ENCODE peak calls at places on chromosomes 11 and 22, in seven cellular contexts. X is GM12892, A is transverse colon, R is endothelial cell of umbilical vein, K is sigmoid colon, B is stomach, M is breast epithelium. P is an unnamed sample.

GRCh38 chr11:5618807-5619206 is 6.0 kb upstream of the TRIM34 start:
- DNase-seq in X (no peak), A (no peak), R (peak; percentile 43), K (no peak), B (no peak), M (no peak), P (no peak)

GRCh38 chr11:122258446-122258994 is 142.5 kb upstream of the BLID start:
- DNase-seq in X (no peak), A (no peak), R (no peak), K (no peak), B (no peak), M (no peak), P (no peak)

GRCh38 chr11:87359401-87359800 is 321.7 kb downstream of the TMEM135 start:
- DNase-seq in X (no peak), A (peak; percentile 45), R (no peak), K (no peak), B (no peak), M (no peak), P (no peak)

GRCh38 chr11:115626414-115626813 is 122.2 kb upstream of the CADM1 start:
- DNase-seq in X (no peak), A (no peak), R (no peak), K (no peak), B (no peak), M (no peak), P (no peak)

GRCh38 chr11:17646451-17647145 is 72.8 kb upstream of the MYOD1 start:
- DNase-seq in X (no peak), A (no peak), R (no peak), K (no peak), B (no peak), M (no peak), P (no peak)

GRCh38 chr22:47204002-47204979 is 441.8 kb downstream of the TBC1D22A start:
- DNase-seq in X (no peak), A (no peak), R (no peak), K (peak; percentile 72), B (peak; percentile 22), M (peak; percentile 48), P (no peak)

GRCh38 chr22:19951351-19951750 is 9.7 kb upstream of the TXNRD2 start:
- DNase-seq in X (no peak), A (no peak), R (no peak), K (no peak), B (no peak), M (no peak), P (no peak)

GRCh38 chr11:2237457-2238238 is 32.7 kb downstream of the ASCL2 start:
- DNase-seq in X (no peak), A (no peak), R (no peak), K (peak; percentile 27), B (no peak), M (peak; percentile 38), P (no peak)

GRCh38 chr22:35575116-35575748 is 34.6 kb downstream of the RASD2 start:
- DNase-seq in X (no peak), A (no peak), R (no peak), K (no peak), B (no peak), M (no peak), P (no peak)

GRCh38 chr11:15920856-15921629 is 435.3 kb downstream of the SOX6 start:
- DNase-seq in X (no peak), A (no peak), R (no peak), K (no peak), B (no peak), M (no peak), P (no peak)

GRCh38 chr11:36216061-36216615 is 73.1 kb downstream of the COMMD9 start:
- DNase-seq in X (no peak), A (no peak), R (no peak), K (no peak), B (no peak), M (no peak), P (no peak)

GRCh38 chr11:88087281-88087680 is 88.0 kb downstream of the RAB38 start:
- DNase-seq in X (no peak), A (no peak), R (no peak), K (no peak), B (no peak), M (no peak), P (no peak)

GRCh38 chr11:31809857-31810778 is 1.0 kb downstream of the PAX6 start:
- DNase-seq in X (no peak), A (no peak), R (peak; percentile 50), K (peak; percentile 61), B (no peak), M (peak; percentile 53), P (no peak)

GRCh38 chr11:116960916-116961315 is 123.5 kb upstream of the APOA1 start:
- DNase-seq in X (no peak), A (no peak), R (peak; percentile 23), K (no peak), B (no peak), M (no peak), P (no peak)

GRCh38 chr22:48288541-48288940 is 1526.1 kb downstream of the TBC1D22A start:
- DNase-seq in X (no peak), A (no peak), R (no peak), K (no peak), B (no peak), M (no peak), P (no peak)

GRCh38 chr11:59173080-59173963 is 1.4 kb downstream of the DTX4 start:
- DNase-seq in X (no peak), A (peak; percentile 41), R (no peak), K (no peak), B (peak; percentile 35), M (no peak), P (no peak)

GRCh38 chr11:59172345-59173079 is 580 bp downstream of the DTX4 start:
- DNase-seq in X (peak; percentile 39), A (peak; percentile 52), R (no peak), K (no peak), B (peak; percentile 29), M (no peak), P (peak; percentile 56)

GRCh38 chr11:59173964-59174663 is 2.2 kb downstream of the DTX4 start:
- DNase-seq in X (no peak), A (peak; percentile 88), R (no peak), K (peak; percentile 74), B (peak; percentile 73), M (no peak), P (no peak)

GRCh38 chr11:59174664-59175033 is 2.7 kb downstream of the DTX4 start:
- DNase-seq in X (no peak), A (peak; percentile 70), R (no peak), K (no peak), B (peak; percentile 43), M (no peak), P (no peak)

DNA sequence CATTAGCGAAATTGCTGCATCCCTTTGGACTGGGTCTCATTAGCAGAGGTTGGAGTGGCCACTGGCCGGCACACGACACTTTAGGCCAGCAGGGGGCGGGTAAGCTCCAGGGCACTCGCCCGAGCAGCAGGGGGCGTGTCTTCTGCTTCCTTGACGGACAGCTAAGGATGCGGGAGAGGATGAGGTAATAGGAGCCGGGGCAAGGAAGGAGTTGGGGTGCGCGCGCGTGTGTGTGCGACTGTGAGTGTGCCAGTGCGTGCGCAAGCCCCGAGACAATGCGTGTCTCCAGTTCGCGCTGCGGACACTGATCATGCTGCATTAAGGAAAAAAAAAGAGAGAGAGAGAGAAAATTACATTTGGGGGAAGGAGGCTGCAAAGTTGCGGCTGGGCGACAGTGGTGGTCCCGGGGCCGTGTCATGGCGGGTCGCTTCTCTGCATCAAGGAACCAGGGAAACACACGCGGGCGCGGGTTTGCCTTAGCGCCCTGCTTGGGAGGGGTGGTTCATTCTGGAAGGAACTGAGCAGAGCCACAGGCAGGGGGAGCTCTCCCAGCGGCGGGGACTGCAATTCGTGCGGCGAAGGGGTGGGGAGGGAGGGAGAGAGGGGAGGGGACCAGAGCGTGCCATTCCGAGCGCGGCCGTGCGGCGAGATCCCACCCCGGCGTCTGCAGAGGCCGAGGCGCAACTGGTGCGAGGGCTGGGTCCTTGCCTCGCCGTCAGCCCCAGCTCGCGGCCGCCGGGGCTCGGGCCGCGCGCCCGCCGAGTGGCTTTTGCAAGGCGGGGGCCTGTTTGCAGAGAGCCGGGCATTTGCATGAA is at the start of gene DTX4:
- DNase-seq in X (peak; percentile 78), A (peak; percentile 95), R (peak; percentile 87), K (peak; percentile 96), B (peak; percentile 96), M (peak; percentile 88), P (peak; percentile 79)
- TF ChIP-seq POLR2AphosphoS5 in X (no peak), A (peak; percentile 64), R (no peak), K (no peak), B (peak; percentile 75), M (no peak), P (peak; percentile 47)

GRCh38 chr22:43142881-43143562 is at the start of gene MCAT:
- DNase-seq in X (peak; percentile 93), A (peak; percentile 90), R (peak; percentile 76), K (peak; percentile 91), B (peak; percentile 90), M (peak; percentile 77), P (peak; percentile 92)
- TF ChIP-seq POLR2A in X (peak; percentile 78), A (peak; percentile 54), R (peak; percentile 43), K (peak; percentile 47), B (no peak), M (peak; percentile 20), P (peak; percentile 62)

DNA sequence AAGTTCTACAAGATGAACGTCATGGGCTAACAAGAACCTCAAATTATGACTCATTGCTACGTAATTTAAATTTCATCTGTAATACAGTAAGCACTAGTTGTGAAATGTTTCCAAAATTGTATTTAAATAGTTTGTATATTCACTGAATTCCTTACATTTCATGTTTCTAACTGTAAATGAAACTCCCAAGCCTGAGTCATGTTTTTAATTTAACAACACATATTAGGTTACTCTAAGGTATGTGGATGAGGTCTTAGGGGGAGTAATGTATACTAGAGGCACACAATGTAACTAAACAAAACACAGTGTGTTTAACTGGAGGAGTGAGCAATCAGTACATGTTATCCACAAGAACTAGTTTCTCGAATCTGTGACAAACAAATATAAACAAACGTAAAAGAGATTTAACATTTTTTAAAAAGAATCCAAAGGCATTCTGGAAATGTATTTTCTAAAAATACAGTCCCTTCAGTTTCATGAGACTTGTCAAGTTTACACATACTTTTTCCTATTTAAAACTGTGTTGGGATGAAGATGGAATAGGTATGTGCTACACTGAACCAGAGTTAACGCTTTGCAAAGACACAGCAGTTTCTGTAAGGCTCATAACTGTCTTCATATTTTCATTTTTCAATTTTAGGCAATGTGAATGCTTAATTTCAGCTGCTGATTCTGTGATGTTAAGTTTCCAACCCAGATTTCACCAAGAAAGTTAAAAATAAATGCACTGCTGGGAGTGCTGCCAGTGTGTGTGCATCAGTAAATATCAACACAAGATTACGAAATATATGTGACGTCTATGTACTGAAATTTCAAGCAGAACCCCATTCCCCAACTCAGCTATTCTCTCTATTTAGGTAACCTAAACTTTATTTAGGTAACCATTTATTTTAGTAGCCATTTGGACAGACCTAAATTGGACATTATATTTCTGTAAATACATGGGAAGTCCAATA is 52.6 kb downstream of the PITPNB start:
- DNase-seq in X (no peak), A (no peak), R (peak; percentile 33), K (peak; percentile 89), B (peak; percentile 33), M (no peak), P (no peak)
- TF ChIP-seq POLR2AphosphoS5 in X (no peak), A (no peak), R (no peak), K (no peak), B (peak; percentile 14), M (no peak), P (no peak)

GRCh38 chr11:28756977-28757376 is 648.8 kb downstream of the METTL15 start:
- DNase-seq in X (no peak), A (no peak), R (peak; percentile 83), K (no peak), B (no peak), M (no peak), P (no peak)
- TF ChIP-seq POLR2A in X (no peak), A (no peak), R (no peak), K (no peak), B (no peak), M (no peak), P (no peak)

GRCh38 chr11:78277314-78277994 is 88.7 kb downstream of the USP35 start:
- DNase-seq in X (no peak), A (peak; percentile 77), R (peak; percentile 69), K (no peak), B (peak; percentile 68), M (no peak), P (no peak)
- TF ChIP-seq POLR2AphosphoS5 in X (no peak), A (no peak), R (no peak), K (no peak), B (peak; percentile 36), M (no peak), P (no peak)